ENCODE peak calls at places on chromosomes 6 and 20, in five cellular contexts. One of them, this sample, is unnamed.

GRCh38 chr20:60966766-60967165 is 285.3 kb upstream of the CDH4 start:
- DNase-seq in WTC11: no peak
- DNase-seq in kidney: no peak
- DNase-seq in RKO: no peak
- DNase-seq in activated CD4-positive, alpha-beta T cell treated with anti-CD3 and anti-CD28 coated beads, Interleukin-2, amount 50 U/mL, for 1 hour: no peak
- DNase-seq in this sample: no peak

GRCh38 chr6:160139420-160139851 is 17.8 kb downstream of the SLC22A1 start:
- DNase-seq in WTC11: no peak
- DNase-seq in kidney: no peak
- DNase-seq in RKO: peak
- DNase-seq in activated CD4-positive, alpha-beta T cell treated with anti-CD3 and anti-CD28 coated beads, Interleukin-2, amount 50 U/mL, for 1 hour: no peak
- DNase-seq in this sample: no peak

GRCh38 chr6:29611426-29611825 is 21.6 kb downstream of the GABBR1 start:
- DNase-seq in RKO: no peak
- DNase-seq in kidney: no peak
- DNase-seq in WTC11: no peak
- DNase-seq in activated CD4-positive, alpha-beta T cell treated with anti-CD3 and anti-CD28 coated beads, Interleukin-2, amount 50 U/mL, for 1 hour: no peak
- DNase-seq in this sample: no peak

GRCh38 chr20:43191946-43192847 is 2.5 kb upstream of the PTPRT start:
- DNase-seq in kidney: no peak
- DNase-seq in WTC11: peak
- DNase-seq in RKO: peak
- DNase-seq in activated CD4-positive, alpha-beta T cell treated with anti-CD3 and anti-CD28 coated beads, Interleukin-2, amount 50 U/mL, for 1 hour: no peak
- DNase-seq in this sample: no peak

GRCh38 chr20:45833883-45834796 is 541 bp downstream of the SNX21 start:
- DNase-seq in activated CD4-positive, alpha-beta T cell treated with anti-CD3 and anti-CD28 coated beads, Interleukin-2, amount 50 U/mL, for 1 hour: peak
- DNase-seq in kidney: peak
- DNase-seq in RKO: peak
- DNase-seq in WTC11: peak
- DNase-seq in this sample: no peak

GRCh38 chr20:47335251-47336012 is 21.1 kb downstream of the ZMYND8 start:
- DNase-seq in activated CD4-positive, alpha-beta T cell treated with anti-CD3 and anti-CD28 coated beads, Interleukin-2, amount 50 U/mL, for 1 hour: no peak
- DNase-seq in RKO: no peak
- DNase-seq in WTC11: no peak
- DNase-seq in kidney: no peak
- DNase-seq in this sample: no peak

GRCh38 chr6:34301408-34301807 is 52.6 kb upstream of the SMIM29 start:
- DNase-seq in RKO: peak
- DNase-seq in kidney: no peak
- DNase-seq in WTC11: no peak
- DNase-seq in activated CD4-positive, alpha-beta T cell treated with anti-CD3 and anti-CD28 coated beads, Interleukin-2, amount 50 U/mL, for 1 hour: no peak
- DNase-seq in this sample: no peak

GRCh38 chr6:38346291-38347079 is 293.2 kb downstream of the BTBD9 start:
- DNase-seq in activated CD4-positive, alpha-beta T cell treated with anti-CD3 and anti-CD28 coated beads, Interleukin-2, amount 50 U/mL, for 1 hour: no peak
- DNase-seq in RKO: no peak
- DNase-seq in kidney: no peak
- DNase-seq in WTC11: no peak
- DNase-seq in this sample: no peak

GRCh38 chr20:46438156-46438750 is 31.8 kb upstream of the ELMO2 start:
- DNase-seq in kidney: no peak
- DNase-seq in activated CD4-positive, alpha-beta T cell treated with anti-CD3 and anti-CD28 coated beads, Interleukin-2, amount 50 U/mL, for 1 hour: peak
- DNase-seq in RKO: peak
- DNase-seq in WTC11: no peak
- DNase-seq in this sample: no peak

GRCh38 chr6:143592335-143592734 is 80.8 kb upstream of the FUCA2 start:
- DNase-seq in WTC11: peak
- DNase-seq in RKO: no peak
- DNase-seq in activated CD4-positive, alpha-beta T cell treated with anti-CD3 and anti-CD28 coated beads, Interleukin-2, amount 50 U/mL, for 1 hour: no peak
- DNase-seq in kidney: no peak
- DNase-seq in this sample: no peak

GRCh38 chr20:56924976-56925695 is 296.0 kb downstream of the TFAP2C start:
- DNase-seq in kidney: no peak
- DNase-seq in activated CD4-positive, alpha-beta T cell treated with anti-CD3 and anti-CD28 coated beads, Interleukin-2, amount 50 U/mL, for 1 hour: no peak
- DNase-seq in RKO: no peak
- DNase-seq in WTC11: peak
- DNase-seq in this sample: no peak

GRCh38 chr6:157244175-157244574 is 79.1 kb downstream of the TMEM242 start:
- DNase-seq in WTC11: no peak
- DNase-seq in kidney: no peak
- DNase-seq in RKO: no peak
- DNase-seq in activated CD4-positive, alpha-beta T cell treated with anti-CD3 and anti-CD28 coated beads, Interleukin-2, amount 50 U/mL, for 1 hour: no peak
- DNase-seq in this sample: no peak

GRCh38 chr6:135128268-135128914 is 52.7 kb upstream of the MYB start:
- DNase-seq in activated CD4-positive, alpha-beta T cell treated with anti-CD3 and anti-CD28 coated beads, Interleukin-2, amount 50 U/mL, for 1 hour: peak
- DNase-seq in kidney: no peak
- DNase-seq in RKO: no peak
- DNase-seq in WTC11: no peak
- DNase-seq in this sample: peak

GRCh38 chr6:108359901-108360882 is 65.3 kb downstream of the AFG1L start:
- DNase-seq in kidney: no peak
- DNase-seq in RKO: no peak
- DNase-seq in activated CD4-positive, alpha-beta T cell treated with anti-CD3 and anti-CD28 coated beads, Interleukin-2, amount 50 U/mL, for 1 hour: no peak
- DNase-seq in WTC11: no peak
- DNase-seq in this sample: no peak

GRCh38 chr6:153767127-153767526 is 271.9 kb upstream of the OPRM1 start:
- DNase-seq in WTC11: no peak
- DNase-seq in RKO: no peak
- DNase-seq in kidney: no peak
- DNase-seq in activated CD4-positive, alpha-beta T cell treated with anti-CD3 and anti-CD28 coated beads, Interleukin-2, amount 50 U/mL, for 1 hour: no peak
- DNase-seq in this sample: no peak

This sample was measured in T-cell.